ENCODE peak calls at places on chromosomes 6 and 20, in five cellular contexts. L is GM23248, N is left ventricle myocardium inferior, U is pancreas, X is right cardiac atrium. Q is an unnamed sample.

GRCh38 chr6:118263929-118264486 is 284.1 kb upstream of the PLN start:
- DNase-seq in L (peak; percentile 48), N (no peak), U (no peak), X (no peak), Q (no peak)

GRCh38 chr20:48722002-48722731 is 105.6 kb downstream of the PREX1 start:
- DNase-seq in L (peak; percentile 83), N (no peak), U (no peak), X (no peak), Q (no peak)

GRCh38 chr6:5435449-5435848 is 174.1 kb downstream of the FARS2 start:
- DNase-seq in L (peak; percentile 91), N (no peak), U (no peak), X (no peak), Q (no peak)

GRCh38 chr6:13766201-13766634 is 48.1 kb downstream of the MCUR1 start:
- DNase-seq in L (peak; percentile 80), N (no peak), U (no peak), X (no peak), Q (no peak)

GRCh38 chr6:114288696-114289095 is 54.1 kb downstream of the HS3ST5 start:
- DNase-seq in L (no peak), N (no peak), U (no peak), X (no peak), Q (no peak)

GRCh38 chr20:3390759-3391500 is 16.5 kb downstream of the DNAAF9 start:
- DNase-seq in L (no peak), N (no peak), U (no peak), X (no peak), Q (no peak)

GRCh38 chr20:32007787-32008616 is 2.2 kb upstream of the CCM2L start:
- DNase-seq in L (no peak), N (peak; percentile 58), U (no peak), X (peak; percentile 85), Q (no peak)

GRCh38 chr6:86192123-86192522 is 549.4 kb upstream of the SYNCRIP start:
- DNase-seq in L (peak; percentile 26), N (no peak), U (peak; percentile 28), X (no peak), Q (no peak)

GRCh38 chr6:100577425-100577824 is 112.7 kb upstream of the SIM1 start:
- DNase-seq in L (no peak), N (no peak), U (no peak), X (no peak), Q (no peak)

GRCh38 chr6:107823047-107823557 is 1.0 kb downstream of the SCML4 start:
- DNase-seq in L (no peak), N (no peak), U (no peak), X (no peak), Q (no peak)

GRCh38 chr6:34745277-34746103 is 11.8 kb upstream of the SNRPC start:
- DNase-seq in L (peak; percentile 55), N (no peak), U (peak; percentile 69), X (no peak), Q (no peak)

GRCh38 chr6:127917766-127918165 is 16.9 kb upstream of the THEMIS start:
- DNase-seq in L (no peak), N (no peak), U (no peak), X (no peak), Q (no peak)

GRCh38 chr20:1805161-1805581 is 90.0 kb upstream of the SIRPA start:
- DNase-seq in L (no peak), N (no peak), U (no peak), X (no peak), Q (no peak)
- H3K4me1 ChIP-seq in L (peaks cover 30% of the 10 kb centered on the region), N (peaks cover 33% of the 10 kb centered on the region), U (no peaks in the 10 kb centered on the region), X (no peaks in the 10 kb centered on the region), Q (peaks cover 26% of the 10 kb centered on the region)

GRCh38 chr6:90230547-90231240 is 65.9 kb downstream of the BACH2 start:
- DNase-seq in L (no peak), N (no peak), U (no peak), X (no peak), Q (no peak)

GRCh38 chr6:90237350-90237990 is 59.2 kb downstream of the BACH2 start:
- DNase-seq in L (no peak), N (no peak), U (no peak), X (no peak), Q (no peak)

GRCh38 chr6:90231308-90231707 is 65.3 kb downstream of the BACH2 start:
- DNase-seq in L (no peak), N (no peak), U (no peak), X (no peak), Q (no peak)

GRCh38 chr6:90231798-90232197 is 64.8 kb downstream of the BACH2 start:
- DNase-seq in L (no peak), N (no peak), U (no peak), X (no peak), Q (no peak)

DNA sequence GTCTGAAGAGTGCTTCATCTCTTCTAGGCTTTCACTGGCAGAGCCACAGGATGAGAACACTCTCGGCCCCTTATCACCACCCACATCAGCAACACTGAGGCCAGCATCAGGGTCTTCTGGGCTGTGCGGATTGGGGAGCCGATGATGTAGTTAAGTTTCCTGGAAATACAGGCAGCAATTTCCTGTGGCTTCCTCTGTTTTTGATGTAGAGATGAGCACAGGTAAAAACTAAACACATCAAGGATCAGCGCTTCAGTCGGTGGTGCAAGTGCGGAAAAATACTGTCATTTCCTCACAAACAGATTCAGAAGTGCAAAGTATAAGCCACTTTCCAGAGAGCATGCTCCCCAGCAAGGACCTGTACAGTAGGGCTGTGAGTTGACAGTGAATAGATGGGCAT is 62.6 kb downstream of the BACH2 start:
- DNase-seq in L (no peak), N (no peak), U (no peak), X (no peak), Q (no peak)
- H3K4me1 ChIP-seq in L (no peaks in the 10 kb centered on the region), N (peaks cover 44% of the 10 kb centered on the region), U (peaks cover 15% of the 10 kb centered on the region), X (peaks cover 4% of the 10 kb centered on the region), Q (no peaks in the 10 kb centered on the region)

GRCh38 chr20:46057856-46058655 is 29.0 kb downstream of the SLC12A5 start:
- DNase-seq in L (peak; percentile 76), N (peak; percentile 51), U (peak; percentile 29), X (peak; percentile 83), Q (peak; percentile 69)

GRCh38 chr20:46055269-46055668 is 26.3 kb downstream of the SLC12A5 start:
- DNase-seq in L (no peak), N (no peak), U (no peak), X (no peak), Q (peak; percentile 34)

GRCh38 chr20:46056027-46056833 is 27.2 kb downstream of the SLC12A5 start:
- DNase-seq in L (no peak), N (no peak), U (no peak), X (no peak), Q (peak; percentile 71)

GRCh38 chr20:46058656-46059281 is 29.8 kb downstream of the SLC12A5 start:
- DNase-seq in L (peak; percentile 17), N (no peak), U (peak; percentile 19), X (peak; percentile 55), Q (peak; percentile 85)

DNA sequence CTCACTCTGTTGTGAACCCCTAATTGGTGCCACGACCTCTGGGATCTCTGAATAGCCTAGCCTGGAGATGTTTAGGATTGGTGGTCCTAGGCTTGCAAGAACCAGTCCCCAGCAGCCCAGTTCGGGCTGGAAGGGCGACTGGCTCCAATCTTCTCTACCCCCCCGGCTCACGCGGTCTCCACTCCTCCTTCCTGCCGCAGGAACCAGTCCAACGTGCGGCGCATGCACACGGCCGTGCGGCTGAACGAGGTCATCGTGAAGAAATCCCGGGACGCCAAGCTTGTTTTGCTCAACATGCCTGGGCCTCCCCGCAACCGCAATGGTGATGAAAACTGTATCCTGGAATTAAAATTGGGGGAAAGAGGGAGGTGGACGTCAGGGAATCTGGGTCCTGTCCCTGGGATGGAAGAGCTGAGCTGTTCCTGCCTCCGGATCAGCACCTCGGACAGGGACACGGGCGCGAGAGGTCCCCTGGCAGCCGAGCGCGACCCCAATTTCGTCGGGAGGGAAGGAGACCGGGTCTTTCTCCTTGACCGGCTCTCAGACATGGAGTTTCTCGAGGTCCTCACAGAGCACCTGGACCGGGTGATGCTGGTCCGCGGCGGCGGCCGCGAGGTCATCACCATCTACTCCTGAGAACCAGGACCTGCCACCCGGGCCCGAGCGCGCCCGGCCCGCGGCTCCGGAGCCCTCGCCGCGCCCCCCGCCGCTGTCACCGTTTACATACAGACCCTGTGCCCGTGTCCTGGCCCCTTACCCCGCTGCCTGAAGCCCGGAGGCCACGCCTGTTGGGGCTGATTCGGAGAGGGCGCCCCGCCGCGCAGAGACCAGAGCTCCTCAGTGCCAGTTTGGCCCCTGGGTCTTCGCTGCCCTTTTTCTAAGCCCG is 28.2 kb downstream of the SLC12A5 start:
- DNase-seq in L (peak; percentile 67), N (peak; percentile 29), U (peak; percentile 20), X (peak; percentile 87), Q (peak; percentile 82)
- H3K4me1 ChIP-seq in L (peaks cover 7% of the 10 kb centered on the region), N (peaks cover 49% of the 10 kb centered on the region), U (no peaks in the 10 kb centered on the region), X (peaks cover 6% of the 10 kb centered on the region), Q (peaks cover 3% of the 10 kb centered on the region)

GRCh38 chr20:47578543-47578942 is 76.9 kb downstream of the NCOA3 start:
- DNase-seq in L (no peak), N (no peak), U (no peak), X (no peak), Q (no peak)

GRCh38 chr20:47573586-47573985 is 71.9 kb downstream of the NCOA3 start:
- DNase-seq in L (no peak), N (no peak), U (no peak), X (no peak), Q (no peak)

GRCh38 chr20:47574616-47575401 is 73.1 kb downstream of the NCOA3 start:
- DNase-seq in L (no peak), N (no peak), U (peak; percentile 29), X (no peak), Q (no peak)

GRCh38 chr20:47576516-47577033 is 74.9 kb downstream of the NCOA3 start:
- DNase-seq in L (peak; percentile 74), N (peak; percentile 42), U (peak; percentile 50), X (peak; percentile 76), Q (no peak)

GRCh38 chr20:47577271-47577670 is 75.6 kb downstream of the NCOA3 start:
- DNase-seq in L (no peak), N (no peak), U (no peak), X (no peak), Q (no peak)
- H3K4me1 ChIP-seq in L (peaks cover 28% of the 10 kb centered on the region), N (peaks cover 94% of the 10 kb centered on the region), U (peaks cover 47% of the 10 kb centered on the region), X (peaks cover 6% of the 10 kb centered on the region), Q (peaks cover 48% of the 10 kb centered on the region)

DNA sequence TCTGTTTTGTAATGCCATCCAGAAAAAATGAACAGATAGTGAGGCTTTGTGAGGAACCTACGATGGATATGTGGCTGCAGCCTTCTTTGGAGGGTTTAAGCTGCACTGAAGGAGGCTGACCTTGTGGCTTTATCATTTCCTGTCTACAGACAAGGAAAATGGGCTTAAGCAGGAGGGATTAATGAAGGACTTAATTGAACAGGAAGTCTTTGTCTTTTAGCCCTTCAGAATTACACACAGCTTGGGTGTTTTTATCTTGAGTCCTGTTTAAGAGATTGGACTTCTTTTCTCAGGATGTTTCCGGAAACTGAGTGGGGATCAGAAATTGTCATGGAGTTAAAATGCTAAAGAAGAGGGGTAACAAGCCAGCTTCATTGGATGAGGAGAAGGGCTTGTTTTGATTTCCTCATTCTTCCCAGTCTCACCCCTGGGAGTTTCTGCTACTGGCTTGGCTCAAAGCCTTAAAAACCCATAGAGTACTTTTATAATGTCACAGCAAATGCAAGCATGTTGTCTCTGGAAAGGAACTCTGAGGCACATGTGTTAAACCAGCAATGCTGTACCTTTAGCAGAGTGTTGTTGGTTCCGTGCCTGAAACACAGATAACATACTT is 193.6 kb downstream of the JARID2 start:
- DNase-seq in L (no peak), N (no peak), U (no peak), X (no peak), Q (no peak)
- H3K4me1 ChIP-seq in L (peaks cover 39% of the 10 kb centered on the region), N (peaks cover 77% of the 10 kb centered on the region), U (peaks cover 3% of the 10 kb centered on the region), X (peaks cover 5% of the 10 kb centered on the region), Q (peaks cover 19% of the 10 kb centered on the region)

Q was measured in RWPE2.